ENCODE peak calls at places on chromosome 20, in six cellular contexts. T, K, Y, S, N and O are unnamed samples.

GRCh38 chr20:62409935-62410741 is 3.1 kb upstream of the CABLES2 start:
- DNase-seq in T (peak; percentile 83), S (peak; percentile 87), K (peak; percentile 84), N (peak; percentile 90), Y (peak; percentile 81), O (peak; percentile 84)

GRCh38 chr20:58102744-58103516 is 125.5 kb downstream of the ANKRD60 start:
- DNase-seq in K (no peak), Y (no peak), T (no peak), N (no peak), S (no peak), O (no peak)

GRCh38 chr20:34983089-34983820 is 27.6 kb downstream of the MYH7B start:
- DNase-seq in S (no peak), Y (no peak), N (no peak), K (no peak), T (no peak), O (no peak)

GRCh38 chr20:46959821-46960220 is 65.2 kb downstream of the EYA2 start:
- DNase-seq in N (no peak), Y (no peak), S (no peak), T (no peak), K (no peak), O (no peak)

GRCh38 chr20:50029697-50030428 is 47.1 kb downstream of the SNAI1 start:
- DNase-seq in Y (no peak), K (no peak), T (peak; percentile 36), S (peak; percentile 68), N (no peak), O (no peak)

GRCh38 chr20:63172726-63173125 is 43.2 kb downstream of the YTHDF1 start:
- DNase-seq in N (no peak), T (no peak), S (no peak), Y (peak; percentile 80), K (no peak), O (no peak)

GRCh38 chr20:16571333-16571732 is 1.9 kb downstream of the KIF16B start:
- DNase-seq in Y (no peak), T (no peak), N (no peak), S (no peak), K (no peak), O (no peak)

GRCh38 chr20:63176448-63177133 is 39.3 kb downstream of the YTHDF1 start:
- DNase-seq in K (peak; percentile 68), N (no peak), T (no peak), S (no peak), Y (peak; percentile 64), O (no peak)

GRCh38 chr20:19491241-19491640 is 266.8 kb upstream of the RIN2 start:
- DNase-seq in N (no peak), K (no peak), Y (no peak), S (no peak), T (no peak), O (no peak)

GRCh38 chr20:50387996-50388332 is 122.2 kb upstream of the PTPN1 start:
- DNase-seq in N (no peak), S (no peak), T (no peak), K (no peak), Y (no peak), O (no peak)

GRCh38 chr20:50401047-50401586 is 109.1 kb upstream of the PTPN1 start:
- DNase-seq in S (no peak), N (no peak), K (no peak), T (no peak), Y (no peak), O (no peak)

GRCh38 chr20:49750611-49751396 is 37.1 kb upstream of the B4GALT5 start:
- DNase-seq in T (no peak), K (no peak), Y (peak; percentile 25), N (no peak), S (no peak), O (no peak)

GRCh38 chr20:36506253-36506652 is 35.1 kb upstream of the MYL9 start:
- DNase-seq in Y (peak; percentile 45), S (no peak), K (no peak), T (no peak), N (no peak), O (no peak)

GRCh38 chr20:38294334-38294592 is 9.7 kb upstream of the BPI start:
- DNase-seq in S (no peak), N (no peak), K (no peak), Y (no peak), T (no peak), O (no peak)

GRCh38 chr20:50369225-50370035 is 140.8 kb upstream of the PTPN1 start:
- DNase-seq in S (no peak), K (no peak), T (peak; percentile 93), Y (no peak), N (peak; percentile 98), O (peak; percentile 92)

GRCh38 chr20:42361402-42361801 is 743.2 kb upstream of the CHD6 start:
- DNase-seq in N (no peak), K (no peak), S (no peak), T (no peak), Y (no peak), O (no peak)

GRCh38 chr20:4051413-4052138 is 36.2 kb upstream of the RNF24 start:
- DNase-seq in Y (no peak), N (no peak), T (no peak), S (no peak), K (peak; percentile 15), O (no peak)

GRCh38 chr20:63071541-63072181 is 64.9 kb upstream of the BHLHE23 start:
- DNase-seq in Y (peak; percentile 84), S (no peak), N (peak; percentile 18), T (no peak), K (peak; percentile 62), O (no peak)

GRCh38 chr20:16061394-16061793 is 511.9 kb downstream of the KIF16B start:
- DNase-seq in Y (no peak), N (no peak), K (no peak), S (no peak), T (no peak), O (no peak)

GRCh38 chr20:11350126-11351005 is 567.3 kb upstream of the BTBD3 start:
- DNase-seq in K (no peak), S (no peak), N (no peak), T (no peak), Y (no peak), O (no peak)

GRCh38 chr20:47133809-47134456 is 222.6 kb downstream of the ZMYND8 start:
- DNase-seq in T (no peak), K (no peak), N (no peak), Y (no peak), S (no peak), O (no peak)

GRCh38 chr20:15763344-15763743 is 809.9 kb downstream of the KIF16B start:
- DNase-seq in K (no peak), N (no peak), Y (no peak), T (no peak), S (no peak), O (no peak)

GRCh38 chr20:45968081-45968671 is 3.8 kb downstream of the ZNF335 start:
- DNase-seq in Y (no peak), S (no peak), K (no peak), N (no peak), T (no peak), O (peak; percentile 61)

DNA sequence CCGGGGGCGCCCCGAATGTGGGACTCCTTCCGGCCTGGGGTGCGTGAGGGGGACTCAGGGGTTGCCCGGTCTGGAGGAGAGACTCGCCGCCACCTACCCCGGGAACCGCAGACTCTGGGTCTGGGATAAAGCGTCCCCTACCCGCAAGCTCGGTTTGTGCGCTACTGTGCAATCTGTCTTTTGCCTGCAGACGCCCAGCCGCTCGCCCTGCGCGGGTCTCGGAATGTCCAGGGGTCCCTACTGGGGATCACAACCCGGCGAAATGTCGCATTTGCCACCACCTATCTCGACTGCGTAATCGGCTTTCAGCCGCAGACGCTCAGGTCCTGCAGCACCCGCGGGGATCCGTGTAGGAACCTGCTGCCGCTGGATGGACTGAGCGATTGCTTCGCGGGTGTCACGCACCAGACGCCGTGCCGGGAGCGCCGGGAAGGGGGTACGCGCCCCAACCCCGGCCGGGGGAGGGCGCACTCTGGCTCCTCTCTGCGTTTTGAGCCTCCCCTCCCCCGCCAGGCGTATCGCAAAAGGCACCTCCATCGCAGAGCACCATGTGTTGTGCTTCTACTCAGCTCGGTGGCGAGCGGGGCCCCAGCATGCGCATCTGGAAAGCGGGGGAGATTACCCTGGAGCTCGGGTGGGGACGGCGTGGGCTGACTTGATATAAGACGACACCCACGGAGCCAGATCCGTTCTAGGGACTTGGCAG is 824 bp upstream of the PTPRA start:
- DNase-seq in T (peak; percentile 64), Y (peak; percentile 88), K (peak; percentile 86), S (peak; percentile 61), N (peak; percentile 64), O (peak; percentile 88)
- H3K36me3 ChIP-seq in T (no peaks in the 10 kb centered on the region), Y (no peaks in the 10 kb centered on the region), K (no peaks in the 10 kb centered on the region), S (no peaks in the 10 kb centered on the region), N (no peaks in the 10 kb centered on the region), O (no peaks in the 10 kb centered on the region)

GRCh38 chr20:44696315-44696714 is 18.9 kb upstream of the CCN5 start:
- DNase-seq in S (no peak), Y (peak; percentile 34), N (no peak), K (no peak), T (no peak), O (no peak)
- TF ChIP-seq CTCF in S (no peak), Y (peak; percentile 9), N (no peak), K (no peak), T (no peak), O (no peak)

DNA sequence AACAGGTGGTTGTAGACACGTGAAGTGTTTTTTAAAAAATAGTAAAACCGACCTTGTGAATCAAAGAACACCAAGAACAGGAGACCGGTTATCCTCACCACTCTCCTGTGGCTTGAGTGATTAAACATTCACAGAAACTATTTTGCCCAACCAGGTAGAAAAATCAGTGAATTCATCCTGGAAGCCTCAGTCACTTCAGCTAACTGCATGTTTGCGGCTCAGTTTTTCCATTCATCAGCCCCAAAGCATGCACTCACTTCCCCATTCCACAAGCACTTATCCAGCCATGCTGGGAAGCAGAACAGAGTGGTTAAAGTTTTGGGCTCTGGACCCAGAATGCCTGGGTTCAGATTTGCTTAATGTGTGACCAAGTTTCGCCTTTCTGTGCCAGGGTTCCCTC is 2.4 kb downstream of the LRRN4 start:
- DNase-seq in S (no peak), T (no peak), N (no peak), Y (peak; percentile 38), K (no peak), O (no peak)
- H3K27ac ChIP-seq in S (no peak overlapping the region), T (no peak overlapping the region), N (peak overlapping the region; percentile 81), Y (no peak overlapping the region), K (no peak overlapping the region), O (no peak overlapping the region)

DNA sequence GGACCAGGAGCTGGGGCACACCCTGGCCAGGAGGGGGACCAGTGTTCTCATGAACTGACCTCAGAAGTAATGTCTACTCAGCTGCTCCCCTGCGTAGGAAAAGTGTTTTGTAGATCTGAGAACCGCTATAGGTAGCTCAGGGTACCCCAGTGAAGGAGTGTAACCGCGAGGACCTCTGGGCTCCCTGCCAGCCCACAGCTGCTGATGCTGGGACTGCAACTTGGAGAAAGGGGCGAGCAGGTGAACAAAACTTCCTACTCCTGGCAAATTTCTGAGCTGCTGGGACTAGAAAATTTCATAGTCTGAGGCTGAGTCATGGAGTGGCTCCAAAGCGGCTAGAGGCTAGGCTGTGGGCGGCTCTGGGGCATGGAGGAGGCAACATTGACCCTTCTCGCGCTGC is 51.9 kb downstream of the PYGB start:
- DNase-seq in T (no peak), N (no peak), Y (no peak), K (no peak), S (no peak), O (no peak)
- H3K36me3 ChIP-seq in T (peaks cover 84% of the 10 kb centered on the region), N (peaks cover 21% of the 10 kb centered on the region), Y (peaks cover 9% of the 10 kb centered on the region), K (no peaks in the 10 kb centered on the region), S (no peaks in the 10 kb centered on the region), O (peaks cover 31% of the 10 kb centered on the region)

DNA sequence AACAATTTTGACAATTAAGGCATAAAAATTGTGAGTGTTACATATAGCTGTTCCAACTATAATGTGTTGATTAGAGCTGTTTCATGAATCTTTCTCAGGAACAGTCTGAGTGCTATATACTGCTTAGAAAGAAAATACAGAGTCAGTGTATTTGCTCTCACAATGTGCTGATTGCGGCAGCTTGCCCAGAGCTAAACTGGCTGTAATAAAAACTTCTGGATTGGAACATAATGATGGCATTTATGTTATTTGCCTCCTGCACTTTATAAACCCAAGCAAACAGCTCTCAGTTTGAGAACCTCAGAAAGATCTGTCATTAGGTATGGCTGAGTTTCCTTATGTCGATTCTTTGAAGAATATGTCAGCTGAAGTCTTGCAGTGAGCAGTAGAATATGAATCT is 29.5 kb downstream of the FLRT3 start:
- DNase-seq in S (no peak), Y (no peak), N (no peak), T (no peak), K (no peak), O (no peak)
- TF ChIP-seq CTCF in S (no peak), Y (no peak), N (no peak), T (no peak), K (no peak), O (no peak)